ENCODE peak calls at places on chromosomes 6 and 20, in four cellular contexts. X is WTC11, N is HepG2, Z is K562. B is an unnamed sample.

GRCh38 chr6:122717350-122717749 is 62.2 kb upstream of the FABP7 start:
- DNase-seq in X (no peak), Z (no peak), N (no peak), B (no peak)

GRCh38 chr6:71383476-71383875 is 94.9 kb downstream of the OGFRL1 start:
- DNase-seq in Z (no peak), X (peak), N (no peak), B (no peak)

GRCh38 chr20:1187605-1188171 is 2.9 kb upstream of the TMEM74B start:
- DNase-seq in X (no peak), Z (peak), N (peak), B (no peak)

GRCh38 chr6:136290406-136291010 is 862 bp upstream of the BCLAF1 start:
- DNase-seq in X (no peak), N (peak), Z (peak), B (peak)

GRCh38 chr20:14919473-14920157 is 582.2 kb upstream of the FLRT3 start:
- DNase-seq in N (no peak), Z (no peak), X (peak), B (no peak)

GRCh38 chr6:28841290-28841689 is 82.5 kb downstream of the TRIM27 start:
- DNase-seq in X (peak), Z (no peak), N (no peak), B (no peak)

GRCh38 chr20:21315138-21315537 is 12.0 kb downstream of the XRN2 start:
- DNase-seq in X (no peak), N (no peak), Z (no peak), B (no peak)

GRCh38 chr20:10832146-10832545 is 158.3 kb upstream of the JAG1 start:
- DNase-seq in Z (no peak), X (no peak), N (no peak), B (no peak)

GRCh38 chr20:58975353-58975752 is 5.7 kb upstream of the NELFCD start:
- DNase-seq in X (no peak), N (no peak), Z (no peak), B (no peak)

GRCh38 chr6:149657441-149657840 is 8.9 kb upstream of the KATNA1 start:
- DNase-seq in X (no peak), N (no peak), Z (no peak), B (no peak)

GRCh38 chr6:2225422-2226392 is 19.7 kb downstream of the GMDS start:
- DNase-seq in N (peak), X (no peak), Z (no peak), B (peak)

GRCh38 chr20:31485450-31486339 is 10.6 kb downstream of the REM1 start:
- DNase-seq in N (no peak), Z (peak), X (no peak), B (no peak)

DNA sequence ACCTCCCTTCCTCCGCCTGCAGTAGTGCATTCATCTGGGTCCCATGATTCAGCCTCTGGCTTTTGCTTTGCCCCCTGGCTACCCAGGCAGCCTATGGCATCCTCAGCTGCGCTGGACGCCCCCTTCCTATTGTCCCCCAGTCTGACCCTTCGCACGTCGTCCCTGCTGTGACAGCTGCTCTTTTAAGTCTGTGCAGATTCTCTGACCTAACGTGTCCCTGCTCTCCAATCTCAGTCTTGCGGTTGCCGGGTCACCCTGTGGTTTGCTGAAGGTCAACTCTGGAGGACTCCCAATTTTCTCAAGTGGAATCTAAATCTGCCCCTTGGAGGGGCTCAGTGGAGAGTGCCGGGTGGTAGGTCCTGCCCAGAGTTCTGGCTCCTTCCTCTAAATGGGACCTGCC is 294.3 kb downstream of the CDC5L start:
- DNase-seq in X (no peak), N (no peak), Z (no peak), B (no peak)
- TF ChIP-seq NR3C1 in X (no peak), N (no peak), Z (no peak), B (no peak)

DNA sequence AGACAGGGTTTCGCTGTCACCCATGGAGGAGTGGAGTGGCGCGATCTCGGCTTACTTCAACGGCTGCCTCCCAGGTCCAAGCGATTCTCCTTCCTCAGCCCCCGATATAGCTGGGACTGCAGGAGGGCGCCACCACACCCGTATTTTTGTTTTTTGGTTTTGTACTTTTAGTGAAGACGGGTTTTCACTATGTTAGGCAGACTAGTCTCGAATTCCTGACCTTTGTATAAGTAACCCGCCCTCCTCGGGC is 115.4 kb upstream of the BTN3A2 start:
- DNase-seq in Z (no peak), X (no peak), N (no peak), B (no peak)
- TF ChIP-seq NR3C1 in Z (no peak), X (no peak), N (no peak), B (no peak)

DNA sequence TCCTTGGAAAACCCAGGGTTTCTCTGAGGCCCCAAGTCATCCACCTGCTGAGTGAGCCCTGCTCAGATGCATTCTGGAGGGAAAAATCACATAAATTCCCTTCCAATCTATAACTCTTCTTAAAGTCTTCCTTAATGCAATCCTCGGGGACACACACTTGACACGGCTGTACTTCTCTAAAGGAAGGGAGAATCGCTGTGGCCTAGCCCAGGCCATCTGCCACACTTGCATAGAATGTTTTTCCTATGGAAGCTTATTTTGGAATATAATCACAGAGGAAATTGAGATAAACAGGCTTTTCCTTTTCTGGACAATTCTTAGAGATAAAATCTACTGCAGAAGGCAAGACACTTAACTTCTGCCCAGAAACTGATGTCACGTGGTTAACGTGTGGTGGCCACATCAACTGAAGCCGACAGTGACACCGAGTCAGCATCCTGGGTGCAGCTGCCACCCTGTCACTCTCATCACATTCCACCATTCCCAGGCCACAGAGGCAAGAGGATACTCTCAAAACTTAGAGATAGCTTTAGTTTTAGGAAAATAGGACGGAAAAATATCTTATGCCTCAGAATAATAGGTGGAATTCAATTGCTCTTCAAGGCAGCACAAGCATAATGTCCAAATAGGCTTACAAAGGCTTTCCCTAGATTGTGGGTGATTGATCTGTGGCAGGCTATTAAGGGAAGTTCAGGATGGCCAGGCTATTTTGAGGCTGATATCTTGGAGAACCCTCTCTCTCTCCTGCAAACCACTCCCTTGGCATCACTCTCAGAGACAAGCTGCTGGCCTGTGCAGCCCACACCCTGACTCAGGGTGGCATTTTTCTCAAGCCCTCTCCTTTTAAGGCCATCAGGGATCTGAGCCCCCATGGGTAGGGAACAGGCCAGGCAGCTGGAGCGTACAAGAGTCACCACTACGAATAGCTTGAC is 29.6 kb downstream of the PSMB1 start:
- DNase-seq in Z (no peak), N (no peak), X (no peak), B (no peak)
- TF ChIP-seq NR3C1 in Z (no peak), N (no peak), X (no peak), B (no peak)

DNA sequence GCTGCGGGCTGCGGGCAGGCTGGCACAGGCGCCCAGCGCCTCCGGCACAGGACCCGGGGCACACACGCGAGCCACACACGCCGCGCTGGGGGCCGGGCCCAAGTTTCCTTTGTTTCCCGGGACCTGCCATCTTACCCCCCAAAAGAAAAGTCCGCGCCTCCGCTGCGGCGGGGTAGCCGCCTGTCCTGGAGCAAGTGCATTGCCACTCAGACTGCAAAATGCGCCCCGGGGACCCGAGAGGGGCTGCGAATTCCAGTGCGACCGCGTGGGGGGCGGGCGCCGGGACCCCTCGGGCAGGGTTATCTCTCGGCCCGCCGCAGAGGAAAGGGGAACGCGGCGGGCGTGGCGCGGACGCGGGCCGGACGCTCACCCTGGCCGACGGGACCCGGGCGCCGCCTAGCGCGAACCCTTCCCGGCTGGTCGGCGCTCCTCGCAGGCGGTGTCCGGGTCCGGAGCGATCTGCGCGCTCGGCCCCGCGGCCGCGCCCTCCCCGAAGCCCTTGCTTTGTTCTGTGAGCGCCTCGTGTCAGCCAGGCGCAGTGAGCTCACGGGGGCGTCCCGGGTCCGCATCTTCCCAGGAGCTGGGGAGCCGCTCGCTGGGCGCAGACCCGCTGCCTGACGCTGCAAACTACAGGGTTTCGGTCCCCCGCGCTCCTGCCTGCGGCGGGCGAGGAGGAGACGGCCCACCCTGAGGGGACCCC is 620 bp upstream of the CD24 start:
- DNase-seq in Z (peak), N (no peak), X (peak), B (peak)
- TF ChIP-seq NR3C1 in Z (no peak), N (no peak), X (no peak), B (no peak)

DNA sequence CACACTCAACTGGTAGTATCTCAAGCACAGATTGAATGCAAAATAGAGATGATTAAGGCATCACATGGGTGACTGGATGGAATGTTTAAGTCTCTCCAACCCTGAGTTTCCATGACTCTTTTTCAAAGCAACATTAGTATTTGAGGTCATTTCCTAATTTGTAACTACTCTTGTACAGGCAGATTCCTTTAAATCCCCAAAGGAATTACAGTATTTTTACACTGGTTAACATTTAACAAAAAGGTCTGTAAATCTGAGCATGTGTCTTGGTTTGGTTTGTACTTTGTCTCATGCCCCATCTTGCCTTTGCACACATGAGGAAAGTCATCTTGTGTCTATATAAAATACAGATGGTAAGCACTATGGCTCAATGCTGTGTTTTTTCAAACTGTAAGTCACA is 15.1 kb downstream of the RMND1 start:
- DNase-seq in X (no peak), N (peak), Z (no peak), B (peak)
- TF ChIP-seq NR3C1 in X (no peak), N (no peak), Z (no peak), B (no peak)

GRCh38 chr6:79453558-79454042 is 83.6 kb downstream of the LCA5 start:
- DNase-seq in Z (no peak), N (no peak), X (no peak), B (peak)
- TF ChIP-seq NR3C1 in Z (no peak), N (no peak), X (no peak), B (no peak)

DNA sequence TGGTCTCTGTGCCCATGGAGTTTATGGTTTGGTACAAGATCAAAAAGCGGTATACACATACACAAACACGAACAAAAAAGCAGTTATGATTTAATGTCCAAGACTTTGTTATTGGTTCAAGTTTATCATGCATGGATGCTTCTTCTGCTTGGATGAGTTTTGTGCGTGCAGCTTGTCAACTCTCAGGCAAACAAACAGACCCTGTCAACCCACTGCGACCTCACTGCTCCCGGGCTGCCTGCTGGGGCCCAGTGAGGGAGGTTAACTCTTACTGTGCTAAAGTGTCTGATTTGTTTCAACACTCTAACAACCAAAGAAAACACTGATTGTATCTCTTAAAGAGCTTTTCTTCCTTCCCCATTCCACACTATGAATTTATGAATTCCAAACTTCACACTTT is 26.8 kb upstream of the DDR1 start:
- DNase-seq in X (no peak), Z (peak), N (no peak), B (no peak)
- TF ChIP-seq NR3C1 in X (no peak), Z (no peak), N (no peak), B (no peak)

GRCh38 chr6:111805511-111806181 is 67.6 kb downstream of the FYN start:
- DNase-seq in X (no peak), N (no peak), Z (no peak), B (no peak)

GRCh38 chr6:111802720-111803119 is 70.5 kb downstream of the FYN start:
- DNase-seq in X (no peak), N (no peak), Z (no peak), B (no peak)

GRCh38 chr6:111803384-111803783 is 69.9 kb downstream of the FYN start:
- DNase-seq in X (no peak), N (no peak), Z (no peak), B (no peak)

GRCh38 chr6:111803804-111804203 is 69.4 kb downstream of the FYN start:
- DNase-seq in N (no peak), Z (no peak), X (no peak), B (no peak)

DNA sequence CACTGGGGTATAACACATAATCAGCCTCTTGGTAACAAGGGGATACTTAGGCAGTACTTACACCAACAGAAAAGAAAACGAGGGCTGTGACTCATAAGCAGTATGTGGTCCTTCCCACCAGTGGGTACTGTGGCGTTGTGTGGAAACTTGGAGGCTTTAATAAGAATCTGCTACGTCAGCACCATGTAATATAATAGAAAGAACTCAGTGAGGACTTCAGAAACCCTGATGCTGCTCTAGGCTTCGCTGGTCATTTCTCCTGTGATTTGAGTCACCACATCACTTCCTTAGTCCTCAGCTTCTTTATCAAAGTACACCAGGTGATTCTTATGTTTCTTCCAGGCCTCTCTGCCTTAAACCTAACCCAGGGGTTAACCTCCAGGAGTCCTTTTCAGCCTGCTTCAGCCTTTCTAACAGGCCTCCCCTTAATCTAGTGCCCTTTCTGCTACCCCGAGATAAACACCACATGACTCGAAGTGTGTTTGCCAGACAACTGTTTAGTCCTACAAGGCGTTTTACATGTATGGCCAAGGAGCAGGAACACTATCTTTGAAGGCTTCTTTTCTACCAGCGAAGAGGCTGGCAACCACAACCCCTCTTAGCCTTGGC is 68.5 kb downstream of the FYN start:
- DNase-seq in Z (peak), X (no peak), N (no peak), B (no peak)
- TF ChIP-seq NR3C1 in Z (no peak), X (no peak), N (no peak), B (no peak)

GRCh38 chr6:3849681-3850450 is 693 bp downstream of the FAM50B start:
- DNase-seq in N (no peak), Z (no peak), X (no peak), B (no peak)
- TF ChIP-seq NR3C1 in N (no peak), Z (no peak), X (no peak), B (no peak)

B was measured in A549.